ENCODE peak calls at places on chromosomes 1 and 21, in four cellular contexts. R, K, J and N are unnamed samples.

GRCh38 chr1:12009318-12010001 is 9.8 kb upstream of the MIIP start:
- DNase-seq in R (no peak), K (no peak), J (no peak), N (no peak)

GRCh38 chr1:7010534-7011200 is 225.4 kb downstream of the CAMTA1 start:
- DNase-seq in R (no peak), K (no peak), J (no peak), N (no peak)

GRCh38 chr1:53498555-53499142 is 39.5 kb downstream of the DMRTB1 start:
- DNase-seq in R (no peak), K (peak; percentile 22), J (no peak), N (peak; percentile 67)

GRCh38 chr1:29643281-29643680 is 407.0 kb downstream of the PTPRU start:
- DNase-seq in R (no peak), K (no peak), J (peak; percentile 24), N (no peak)

GRCh38 chr1:899636-900317 is 23.9 kb upstream of the SAMD11 start:
- DNase-seq in R (no peak), K (no peak), J (no peak), N (no peak)

GRCh38 chr1:245771521-245772281 is 616.9 kb downstream of the KIF26B start:
- DNase-seq in R (no peak), K (peak; percentile 97), J (no peak), N (no peak)

GRCh38 chr1:60765204-60765603 is 317.2 kb upstream of the NFIA start:
- DNase-seq in R (no peak), K (peak; percentile 79), J (no peak), N (no peak)

GRCh38 chr21:40634141-40634540 is 212.8 kb downstream of the DSCAM start:
- DNase-seq in R (no peak), K (no peak), J (no peak), N (no peak)

GRCh38 chr1:36542962-36543515 is 60.3 kb upstream of the CSF3R start:
- DNase-seq in R (no peak), K (peak; percentile 5), J (no peak), N (no peak)

GRCh38 chr1:77829851-77830250 is 50.4 kb downstream of the MIGA1 start:
- DNase-seq in R (no peak), K (peak; percentile 5), J (no peak), N (no peak)

GRCh38 chr1:77824694-77825355 is 45.4 kb downstream of the MIGA1 start:
- DNase-seq in R (no peak), K (no peak), J (no peak), N (no peak)

GRCh38 chr1:77830946-77831345 is 51.5 kb downstream of the MIGA1 start:
- DNase-seq in R (no peak), K (peak; percentile 13), J (no peak), N (no peak)

GRCh38 chr1:77825356-77825709 is 45.9 kb downstream of the MIGA1 start:
- DNase-seq in R (no peak), K (peak; percentile 95), J (no peak), N (no peak)

GRCh38 chr1:77828098-77828497 is 48.6 kb downstream of the MIGA1 start:
- DNase-seq in R (no peak), K (no peak), J (no peak), N (no peak)
- TF ChIP-seq CTCF in R (no peak), K (no peak), J (no peak), N (no peak)

GRCh38 chr1:153401461-153401860 is 10.6 kb upstream of the S100A8 start:
- DNase-seq in R (no peak), K (no peak), J (peak; percentile 19), N (no peak)

GRCh38 chr1:153403421-153404085 is 12.7 kb upstream of the S100A8 start:
- DNase-seq in R (no peak), K (no peak), J (peak; percentile 28), N (no peak)

GRCh38 chr1:153402226-153402625 is 11.4 kb upstream of the S100A8 start:
- DNase-seq in R (no peak), K (no peak), J (peak; percentile 30), N (no peak)

GRCh38 chr1:153404086-153404635 is 12.2 kb upstream of the S100A7A start:
- DNase-seq in R (no peak), K (no peak), J (peak; percentile 6), N (no peak)

DNA sequence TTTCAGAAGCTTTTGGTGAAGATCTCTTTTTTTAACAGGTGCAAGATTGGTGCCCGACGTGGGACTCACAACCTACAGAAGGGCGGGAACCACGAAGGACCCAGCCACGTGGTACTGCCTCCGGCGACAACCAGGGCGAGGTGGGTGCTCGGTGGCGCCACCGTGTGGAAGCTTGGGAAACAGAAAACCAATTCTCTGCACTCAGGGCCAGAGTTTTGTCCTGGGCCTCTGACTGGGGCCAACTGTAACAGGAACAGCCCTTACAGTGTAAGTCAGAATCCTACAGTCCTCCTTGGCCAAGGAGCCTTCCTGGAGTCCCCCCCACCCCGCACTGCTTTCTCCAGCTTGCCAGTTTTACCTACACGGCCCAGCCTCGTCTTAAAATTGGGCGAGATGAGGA is 11.6 kb upstream of the S100A7A start:
- DNase-seq in R (peak; percentile 72), K (no peak), J (peak; percentile 86), N (no peak)
- TF ChIP-seq CTCF in R (peak; percentile 87), K (peak; percentile 25), J (peak; percentile 90), N (peak; percentile 46)

GRCh38 chr1:150065184-150065871 is 2.2 kb upstream of the VPS45 start:
- DNase-seq in R (no peak), K (peak; percentile 56), J (no peak), N (no peak)

GRCh38 chr1:150066328-150066727 is 1.2 kb upstream of the VPS45 start:
- DNase-seq in R (no peak), K (no peak), J (no peak), N (no peak)

GRCh38 chr1:150069923-150070322 is 2.3 kb downstream of the VPS45 start:
- DNase-seq in R (no peak), K (no peak), J (no peak), N (no peak)

GRCh38 chr1:150066838-150067183 is 765 bp upstream of the VPS45 start:
- DNase-seq in R (peak; percentile 59), K (peak; percentile 23), J (peak; percentile 79), N (no peak)

DNA sequence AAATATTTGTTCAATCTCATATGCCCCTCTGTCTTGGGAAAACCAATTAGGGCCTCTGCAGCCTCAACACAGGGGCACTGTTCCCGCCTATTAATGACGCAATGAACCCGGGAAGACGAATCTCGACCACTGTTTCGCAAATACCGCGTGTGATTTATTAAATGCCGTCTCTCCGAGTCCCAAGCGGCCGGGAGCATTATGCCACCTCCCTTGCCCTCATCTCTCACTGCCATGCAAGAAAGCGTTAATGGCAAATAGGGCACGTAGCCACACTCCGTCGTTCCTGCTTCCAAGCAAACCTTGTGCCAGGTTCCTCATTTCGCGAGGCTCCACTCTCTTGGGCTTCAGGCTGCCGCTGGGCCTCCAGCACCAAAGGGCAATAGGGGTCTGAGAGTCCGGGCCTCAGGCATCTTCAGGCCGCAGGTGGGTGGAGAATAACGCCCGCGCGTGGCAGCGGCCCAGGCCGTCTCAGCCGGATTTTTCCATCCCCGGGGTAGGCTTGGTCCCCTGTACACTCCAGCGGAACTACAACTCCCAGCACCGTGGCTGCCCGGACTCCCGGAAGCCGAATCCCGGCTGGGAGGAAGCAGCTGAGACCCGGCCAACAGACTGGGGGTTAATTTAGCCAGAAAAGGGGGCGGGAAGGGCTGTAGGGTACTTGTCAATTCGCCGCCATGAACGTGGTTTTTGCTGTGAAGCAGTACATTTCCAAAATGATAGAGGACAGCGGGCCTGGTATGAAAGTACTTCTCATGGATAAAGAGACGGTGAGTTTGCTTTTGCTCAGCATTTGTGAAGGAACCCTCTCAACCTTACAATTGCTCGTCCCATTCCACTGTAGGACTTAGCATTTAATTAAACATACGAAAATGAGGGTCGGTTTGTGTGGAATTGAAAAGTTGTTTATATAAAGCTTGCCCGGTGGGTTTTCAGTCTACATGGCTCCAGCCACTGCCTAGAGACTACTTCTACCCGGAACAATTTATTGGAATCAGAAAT is at the start of gene VPS45:
- DNase-seq in R (peak; percentile 93), K (peak; percentile 91), J (peak; percentile 90), N (peak; percentile 95)
- TF ChIP-seq CTCF in R (no peak), K (no peak), J (no peak), N (peak; percentile 38)

GRCh38 chr1:94926365-94926914 is 470 bp downstream of the CNN3 start:
- DNase-seq in R (peak; percentile 47), K (peak; percentile 59), J (peak; percentile 79), N (peak; percentile 91)
- TF ChIP-seq CTCF in R (peak; percentile 32), K (peak; percentile 48), J (peak; percentile 33), N (peak; percentile 82)

GRCh38 chr1:10694274-10694632 is 102.2 kb downstream of the CASZ1 start:
- DNase-seq in R (no peak), K (peak; percentile 2), J (no peak), N (no peak)
- TF ChIP-seq CTCF in R (no peak), K (no peak), J (no peak), N (no peak)

GRCh38 chr1:161076410-161076809 is 6.7 kb upstream of the ARHGAP30 start:
- DNase-seq in R (no peak), K (no peak), J (no peak), N (no peak)

GRCh38 chr1:161074676-161075368 is 5.1 kb upstream of the ARHGAP30 start:
- DNase-seq in R (no peak), K (no peak), J (no peak), N (no peak)

GRCh38 chr1:161071886-161072371 is 2.2 kb upstream of the ARHGAP30 start:
- DNase-seq in R (peak; percentile 64), K (peak; percentile 54), J (peak; percentile 65), N (no peak)

GRCh38 chr1:161072751-161073449 is 3.2 kb upstream of the ARHGAP30 start:
- DNase-seq in R (no peak), K (no peak), J (no peak), N (no peak)

GRCh38 chr1:161073474-161074121 is 3.9 kb upstream of the ARHGAP30 start:
- DNase-seq in R (no peak), K (no peak), J (no peak), N (no peak)
- TF ChIP-seq CTCF in R (no peak), K (no peak), J (peak; percentile 18), N (no peak)

GRCh38 chr1:77121503-77121902 is 97.7 kb downstream of the PIGK start:
- DNase-seq in R (no peak), K (no peak), J (no peak), N (no peak)

GRCh38 chr1:77120950-77121349 is 98.3 kb downstream of the PIGK start:
- DNase-seq in R (no peak), K (no peak), J (no peak), N (no peak)

DNA sequence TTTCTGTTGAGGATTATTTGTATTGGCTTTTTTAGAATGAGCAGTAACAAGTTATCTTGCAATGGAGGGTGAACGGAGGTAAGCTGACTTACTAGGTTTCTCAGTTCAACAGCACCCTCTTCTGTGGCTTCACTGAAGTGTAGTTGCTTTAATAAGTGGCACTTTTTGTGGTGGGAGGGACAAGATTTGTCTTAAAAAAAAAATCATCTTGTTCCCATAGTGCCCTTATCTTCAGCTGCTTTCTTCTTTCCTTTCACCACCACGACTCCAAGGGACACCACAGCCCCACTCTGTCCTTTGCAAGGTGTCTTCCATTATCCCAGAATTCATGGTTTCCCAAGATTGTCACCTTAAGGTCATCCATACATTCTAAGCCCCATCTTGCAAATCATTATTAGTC is 92.9 kb downstream of the PIGK start:
- DNase-seq in R (no peak), K (peak; percentile 93), J (no peak), N (no peak)
- TF ChIP-seq CTCF in R (peak; percentile 19), K (peak; percentile 80), J (peak; percentile 72), N (peak; percentile 92)